ENCODE peak calls at places on chromosomes 4 and X, in nine cellular contexts. G is thyroid gland, O is PC-3, V is right atrium auricular region, D is ovary, H is stomach, X is tibial artery, P is AG04450, F is aorta. L is an unnamed sample. For H3K9me3, the result is how much of the 10 kb centered on the place peaks cover.

GRCh38 chrX:47631676-47632075 is 1.9 kb upstream of the CFP start:
- DNase-seq in P (no peak), H (no peak), G (no peak), D (no peak), O (no peak), X (no peak), V (no peak), F (no peak), L (no peak)

GRCh38 chr4:52751349-52751911 is at the start of gene ERVMER34-1:
- DNase-seq in D (peak), G (peak), X (peak), P (no peak), H (peak), O (peak), F (peak), V (no peak), L (peak)

GRCh38 chr4:1599491-1600210 is 84.5 kb downstream of the FAM53A start:
- DNase-seq in P (no peak), X (no peak), O (no peak), D (no peak), V (no peak), G (no peak), F (peak), H (no peak), L (peak)

GRCh38 chr4:109574931-109575804 is 15.1 kb downstream of the MCUB start:
- DNase-seq in D (no peak), P (no peak), F (no peak), X (no peak), O (no peak), H (no peak), G (no peak), V (no peak), L (no peak)

GRCh38 chr4:71765349-71765748 is 18.5 kb downstream of the GC start:
- DNase-seq in V (no peak), D (no peak), P (no peak), O (no peak), G (peak), X (no peak), H (no peak), F (no peak), L (no peak)

GRCh38 chr4:141759796-141760425 is 123.5 kb downstream of the IL15 start:
- DNase-seq in H (no peak), P (no peak), X (no peak), G (no peak), V (no peak), D (no peak), F (no peak), O (peak), L (no peak)

GRCh38 chrX:34598360-34598759 is 58.7 kb downstream of the TMEM47 start:
- DNase-seq in P (no peak), X (no peak), V (no peak), G (no peak), F (no peak), D (no peak), H (no peak), O (no peak), L (no peak)

GRCh38 chrX:130125090-130125489 is 14.8 kb upstream of the ELF4 start:
- DNase-seq in P (no peak), F (peak), G (no peak), H (peak), V (peak), O (no peak), X (peak), D (peak), L (no peak)

GRCh38 chr4:76984788-76985211 is 35.2 kb downstream of the SEPTIN11 start:
- DNase-seq in V (peak), G (peak), F (peak), D (peak), X (peak), P (peak), H (no peak), O (peak), L (no peak)

GRCh38 chr4:111797455-111798163 is 347.6 kb upstream of the FAM241A start:
- DNase-seq in X (no peak), G (no peak), V (no peak), P (no peak), D (no peak), F (no peak), H (no peak), O (no peak), L (no peak)

GRCh38 chrX:119455264-119455663 is 13.0 kb upstream of the SLC25A5 start:
- DNase-seq in O (peak), D (no peak), H (no peak), X (no peak), G (no peak), V (no peak), P (no peak), F (no peak), L (no peak)

GRCh38 chrX:50818986-50819385 is 5.0 kb upstream of the SHROOM4 start:
- DNase-seq in V (no peak), X (no peak), G (no peak), D (no peak), O (no peak), F (no peak), H (no peak), P (no peak), L (no peak)

GRCh38 chrX:50813843-50814661 is at the start of gene SHROOM4:
- DNase-seq in P (no peak), D (peak), X (peak), O (no peak), H (peak), G (peak), V (peak), F (peak), L (peak)

GRCh38 chrX:50814701-50815476 is 895 bp upstream of the SHROOM4 start:
- DNase-seq in D (no peak), P (no peak), G (no peak), F (no peak), O (peak), V (no peak), H (no peak), X (peak), L (no peak)

GRCh38 chrX:50812995-50813842 is 775 bp downstream of the SHROOM4 start:
- DNase-seq in P (no peak), O (peak), X (peak), V (peak), H (peak), F (peak), D (peak), G (peak), L (peak)
- H3K4me3 ChIP-seq in P (peak), O (peak), X (peak), V (peak), H (peak), F (peak), D (peak), G (peak), L (peak)

DNA sequence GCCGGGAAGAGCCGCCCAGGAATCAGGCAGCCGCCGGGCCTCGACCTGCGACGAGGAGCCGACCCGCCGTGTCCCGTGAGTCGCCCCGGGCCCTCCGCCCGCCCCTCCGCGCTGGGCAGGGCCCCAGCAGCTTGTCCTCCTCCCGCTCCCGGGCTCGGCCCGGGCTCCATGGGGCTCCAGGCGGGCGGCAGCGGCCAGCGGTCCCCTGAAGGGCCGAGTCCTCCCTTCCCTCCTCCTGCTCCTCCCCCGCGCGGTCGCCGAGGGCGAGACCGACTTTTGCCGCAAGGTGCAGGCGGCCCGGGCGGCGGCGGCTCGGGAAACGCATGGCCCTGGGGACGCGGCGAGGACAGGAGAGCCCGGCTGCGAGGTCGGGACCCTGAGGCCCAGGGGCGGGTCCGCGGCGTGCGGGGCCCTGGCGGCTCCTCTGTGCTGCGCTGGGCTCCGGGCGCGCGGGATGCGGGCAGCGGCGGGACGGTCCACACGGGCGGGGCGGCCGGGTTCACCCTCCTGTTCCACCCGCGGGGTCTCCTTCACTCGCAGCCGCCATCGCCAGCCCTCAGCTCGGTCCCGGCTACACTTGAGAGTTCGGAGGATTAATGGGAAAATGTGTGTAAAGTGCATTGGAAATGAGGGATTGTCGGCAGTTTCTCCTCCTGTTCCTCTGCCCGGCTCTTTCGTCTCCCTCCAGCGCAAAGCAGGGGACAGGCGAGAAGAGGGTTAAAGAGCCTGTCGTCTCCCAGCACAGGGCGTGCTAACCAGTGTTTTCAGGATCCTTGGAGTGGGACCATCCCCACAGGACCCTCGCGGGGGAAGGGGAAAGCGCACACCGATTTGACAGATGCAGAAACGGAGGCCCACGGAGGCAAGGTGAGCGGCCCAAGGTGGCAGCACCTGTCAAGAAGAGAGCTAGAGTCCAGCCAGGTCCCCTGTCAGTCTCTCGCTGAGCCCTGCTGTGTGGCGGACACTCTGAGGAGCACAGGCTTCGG is 16.6 kb upstream of the ZNF718 start:
- DNase-seq in V (no peak), H (no peak), G (peak), O (no peak), X (no peak), P (no peak), D (no peak), F (no peak), L (no peak)
- H3K9me3 ChIP-seq in V (under half), H (half or more), G (under half), O (under half), X (under half), P (half or more), D (under half), F (under half), L (under half)

DNA sequence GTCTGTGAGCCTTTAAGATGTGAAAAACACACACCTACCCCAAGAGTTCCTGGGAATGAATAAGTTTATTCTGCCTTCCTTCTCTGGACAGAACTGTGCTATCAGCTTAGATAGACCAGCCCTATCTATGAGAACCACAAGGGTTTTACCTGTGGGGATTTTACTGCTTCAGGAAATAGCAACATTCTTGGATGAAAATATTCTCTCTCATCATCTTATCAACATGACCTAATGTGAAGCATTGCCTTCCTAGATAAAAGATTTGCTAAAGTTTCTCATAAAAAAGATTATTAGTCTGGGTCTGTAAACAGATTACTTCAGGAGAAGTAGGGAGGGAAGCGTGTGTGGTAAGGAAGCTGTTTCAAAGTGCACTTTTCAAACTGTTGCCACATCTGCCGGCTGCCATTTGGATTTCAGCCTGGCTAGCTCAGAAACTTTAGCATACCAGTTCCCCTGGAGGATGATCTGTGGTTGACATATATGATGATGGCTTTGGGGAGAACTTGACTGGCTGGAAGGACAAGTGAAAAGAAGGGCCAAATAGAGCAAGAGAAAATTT is at the start of gene NOX1:
- DNase-seq in P (no peak), F (no peak), H (no peak), O (no peak), D (no peak), G (no peak), V (no peak), X (no peak), L (no peak)
- H3K27ac ChIP-seq in P (no peak), F (no peak), H (no peak), O (no peak), D (no peak), G (no peak), V (no peak), X (no peak), L (no peak)

DNA sequence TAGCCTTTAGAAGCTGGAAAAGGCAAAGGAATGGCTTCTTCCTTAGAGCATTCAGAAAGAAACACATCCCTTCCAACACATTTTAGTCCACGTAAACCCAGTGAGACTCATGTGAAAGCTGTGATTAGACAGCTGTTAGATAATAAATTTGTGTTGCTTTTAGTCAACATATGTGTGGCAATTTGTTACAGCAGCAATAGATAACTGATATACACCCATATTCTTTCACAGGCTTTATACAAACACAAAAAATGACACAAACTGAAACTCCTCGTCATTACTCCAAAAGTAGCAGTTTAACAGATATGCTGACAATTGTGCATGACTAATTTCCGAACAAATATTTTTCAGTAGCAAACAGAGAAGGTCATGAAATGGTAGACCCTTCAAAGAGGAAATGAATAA is 65.3 kb downstream of the ANTXR2 start:
- DNase-seq in X (no peak), G (no peak), H (no peak), D (no peak), V (no peak), P (no peak), O (peak), F (no peak), L (no peak)
- H3K4me3 ChIP-seq in X (no peak), G (no peak), H (no peak), D (no peak), V (no peak), P (no peak), O (no peak), F (no peak), L (no peak)

GRCh38 chr4:80079255-80079923 is 6.4 kb upstream of the ANTXR2 start:
- DNase-seq in P (no peak), D (no peak), H (no peak), X (no peak), F (no peak), V (no peak), G (no peak), O (no peak), L (no peak)

GRCh38 chr4:80077639-80078038 is 4.6 kb upstream of the ANTXR2 start:
- DNase-seq in G (no peak), F (no peak), O (peak), V (no peak), P (no peak), X (no peak), H (no peak), D (no peak), L (no peak)

GRCh38 chr4:80075995-80076394 is 3.0 kb upstream of the ANTXR2 start:
- DNase-seq in G (no peak), D (no peak), F (no peak), P (no peak), V (no peak), X (no peak), H (no peak), O (no peak), L (no peak)

GRCh38 chr4:80081566-80081965 is 8.5 kb upstream of the ANTXR2 start:
- DNase-seq in V (no peak), F (no peak), P (no peak), G (no peak), D (no peak), H (no peak), X (no peak), O (no peak), L (no peak)

GRCh38 chr4:80078361-80079092 is 5.5 kb upstream of the ANTXR2 start:
- DNase-seq in H (no peak), F (no peak), V (no peak), G (no peak), O (peak), D (no peak), X (no peak), P (no peak), L (no peak)
- H3K9me3 ChIP-seq in H (under half), F (under half), V (under half), G (under half), O (under half), D (under half), X (under half), P (under half), L (under half)

GRCh38 chr4:30867427-30867826 is 147.3 kb downstream of the PCDH7 start:
- DNase-seq in H (no peak), X (peak), P (no peak), D (no peak), O (peak), V (no peak), G (no peak), F (peak), L (no peak)

GRCh38 chr4:30868257-30868656 is 148.1 kb downstream of the PCDH7 start:
- DNase-seq in F (no peak), D (no peak), H (no peak), O (no peak), P (no peak), V (no peak), X (no peak), G (no peak), L (no peak)

GRCh38 chr4:30866444-30866843 is 146.3 kb downstream of the PCDH7 start:
- DNase-seq in G (no peak), O (no peak), X (no peak), P (no peak), V (no peak), H (no peak), D (no peak), F (no peak), L (no peak)

GRCh38 chr4:30866907-30867306 is 146.7 kb downstream of the PCDH7 start:
- DNase-seq in V (no peak), O (peak), H (no peak), G (no peak), D (no peak), P (no peak), F (no peak), X (no peak), L (no peak)

GRCh38 chr4:30865676-30866075 is 145.5 kb downstream of the PCDH7 start:
- DNase-seq in P (no peak), F (no peak), O (no peak), V (no peak), H (no peak), X (no peak), G (no peak), D (no peak), L (no peak)
- H3K27ac ChIP-seq in P (no peak), F (no peak), O (no peak), V (no peak), H (peak), X (peak), G (no peak), D (no peak), L (no peak)

GRCh38 chrX:136228808-136229207 is 22.4 kb downstream of the MAP7D3 start:
- DNase-seq in F (no peak), P (no peak), V (no peak), G (no peak), O (no peak), D (no peak), X (no peak), H (no peak), L (no peak)
- H3K4me3 ChIP-seq in F (no peak), P (no peak), V (no peak), G (no peak), O (no peak), D (no peak), X (no peak), H (no peak), L (no peak)

GRCh38 chr4:189525304-189525703 is 415.4 kb upstream of the FRG1 start:
- DNase-seq in F (no peak), P (no peak), H (no peak), D (no peak), X (no peak), V (no peak), G (no peak), O (no peak), L (no peak)
- H3K9me3 ChIP-seq in F (under half), P (under half), H (under half), D (under half), X (under half), V (under half), G (under half), O (under half), L (under half)

L was measured in upper lobe of right lung.